ENCODE peak calls at places on chromosomes 6 and 20, in seven cellular contexts. L is tibial artery, B is ascending aorta, H is heart left ventricle, Q is endodermal cell, F is aorta, M is thyroid gland. J is an unnamed sample. For H3K36me3, the result is how much of the 10 kb centered on the place peaks cover.

GRCh38 chr6:50147371-50147770 is 97.6 kb upstream of the DEFB112 start:
- DNase-seq in Q (no peak), F (no peak), H (no peak), L (no peak), B (no peak), M (no peak), J (no peak)

GRCh38 chr6:39765508-39766065 is 26.6 kb upstream of the DAAM2 start:
- DNase-seq in B (no peak), F (no peak), L (no peak), H (no peak), M (no peak), Q (no peak), J (no peak)

GRCh38 chr6:156068870-156069269 is 613.2 kb upstream of the NOX3 start:
- DNase-seq in F (no peak), H (no peak), L (no peak), M (no peak), Q (no peak), B (no peak), J (no peak)

GRCh38 chr6:140956567-140957306 is 1176.0 kb upstream of the GJE1 start:
- DNase-seq in M (no peak), Q (no peak), L (no peak), H (no peak), B (no peak), F (no peak), J (no peak)

GRCh38 chr6:63764318-63764916 is 128.8 kb downstream of the PHF3 start:
- DNase-seq in H (no peak), F (no peak), Q (no peak), B (no peak), L (no peak), M (no peak), J (no peak)

GRCh38 chr6:106997392-106998257 is 23.1 kb upstream of the CD24 start:
- DNase-seq in L (no peak), F (no peak), B (no peak), M (peak), Q (peak), H (no peak), J (peak)

GRCh38 chr20:43722153-43722505 is 4.7 kb downstream of the GTSF1L start:
- DNase-seq in L (no peak), M (no peak), F (no peak), B (no peak), Q (no peak), H (no peak), J (no peak)

GRCh38 chr6:105257350-105257749 is 77.5 kb upstream of the POPDC3 start:
- DNase-seq in H (no peak), Q (no peak), B (no peak), M (no peak), L (no peak), F (no peak), J (no peak)

GRCh38 chr20:13857304-13857703 is 72.5 kb downstream of the NDUFAF5 start:
- DNase-seq in H (peak), B (no peak), Q (no peak), M (peak), F (peak), L (no peak), J (peak)

GRCh38 chr6:3209114-3210023 is 18.1 kb downstream of the TUBB2B start:
- DNase-seq in L (peak), M (peak), Q (peak), F (no peak), H (peak), B (peak), J (peak)

GRCh38 chr6:106858653-106859092 is 115.9 kb downstream of the CD24 start:
- DNase-seq in M (no peak), L (no peak), Q (no peak), F (no peak), B (no peak), H (no peak), J (no peak)

GRCh38 chr6:56525976-56526375 is 116.7 kb downstream of the DST start:
- DNase-seq in H (no peak), L (no peak), B (no peak), F (no peak), Q (no peak), M (no peak), J (no peak)

GRCh38 chr6:170096191-170096802 is 194.6 kb downstream of the DLL1 start:
- DNase-seq in B (peak), F (peak), L (peak), Q (peak), M (no peak), H (no peak), J (no peak)

GRCh38 chr6:55957961-55958422 is 82.6 kb upstream of the BMP5 start:
- DNase-seq in Q (no peak), L (no peak), B (no peak), H (no peak), M (no peak), F (no peak), J (no peak)

GRCh38 chr6:32790306-32790705 is 26.5 kb downstream of the HLA-DOB start:
- DNase-seq in Q (no peak), H (no peak), B (no peak), M (no peak), F (no peak), L (no peak), J (no peak)

GRCh38 chr20:40489886-40490285 is 199.2 kb downstream of the MAFB start:
- DNase-seq in H (no peak), M (no peak), B (no peak), F (no peak), L (no peak), Q (no peak), J (no peak)

GRCh38 chr20:45427236-45428149 is 11.6 kb downstream of the PIGT start:
- DNase-seq in L (no peak), B (no peak), Q (no peak), F (no peak), H (peak), M (no peak), J (no peak)

GRCh38 chr6:82251942-82252341 is 4.4 kb upstream of the IBTK start:
- DNase-seq in Q (no peak), M (no peak), H (no peak), F (no peak), B (no peak), L (no peak), J (no peak)

DNA sequence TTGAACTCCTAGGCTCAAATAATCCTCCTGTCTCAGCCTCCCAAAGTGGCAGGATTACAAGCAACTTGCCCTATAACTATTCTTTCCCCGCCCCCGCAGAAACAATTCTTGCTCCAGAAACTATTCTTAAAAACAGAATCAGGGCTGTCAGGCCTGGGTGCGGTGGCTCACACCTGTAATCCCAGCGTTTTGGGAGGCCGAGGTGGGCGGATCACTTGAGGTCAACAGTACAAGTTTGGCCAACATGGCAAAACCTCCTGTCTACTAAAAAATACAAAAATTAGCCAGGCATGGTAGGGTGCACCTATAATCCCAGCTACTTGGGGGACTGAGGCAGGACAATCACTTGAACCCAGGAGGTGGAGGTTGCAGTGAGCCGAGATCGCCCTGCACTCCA is 31.2 kb downstream of the SAMHD1 start:
- DNase-seq in Q (no peak), B (no peak), H (no peak), F (no peak), M (no peak), L (no peak), J (no peak)
- H3K36me3 ChIP-seq in Q (under half), B (half or more), H (half or more), F (under half), M (under half), L (half or more), J (under half)

GRCh38 chr6:34157236-34157830 is 11.4 kb upstream of the GRM4 start:
- DNase-seq in M (no peak), Q (no peak), L (no peak), H (no peak), B (no peak), F (peak), J (no peak)

GRCh38 chr6:34158876-34159275 is 13.0 kb upstream of the GRM4 start:
- DNase-seq in H (no peak), B (peak), Q (no peak), F (peak), M (no peak), L (no peak), J (peak)

GRCh38 chr6:34161857-34162515 is 16.1 kb upstream of the GRM4 start:
- DNase-seq in B (peak), H (no peak), F (peak), L (no peak), M (no peak), Q (no peak), J (no peak)

GRCh38 chr6:34157851-34158250 is 12.0 kb upstream of the GRM4 start:
- DNase-seq in Q (no peak), F (peak), M (no peak), L (no peak), H (no peak), B (no peak), J (peak)

GRCh38 chr6:34159844-34160243 is 14.0 kb upstream of the GRM4 start:
- DNase-seq in B (no peak), Q (no peak), F (no peak), M (no peak), H (no peak), L (no peak), J (no peak)
- H3K36me3 ChIP-seq in B (under half), Q (under half), F (under half), M (under half), H (under half), L (under half), J (under half)

GRCh38 chr6:111691345-111692225 is 85.9 kb upstream of the TRAF3IP2 start:
- DNase-seq in M (no peak), L (no peak), B (no peak), H (no peak), Q (no peak), F (no peak), J (no peak)
- H3K36me3 ChIP-seq in M (under half), L (under half), B (under half), H (half or more), Q (half or more), F (under half), J (under half)

GRCh38 chr6:88952065-88952704 is 11.2 kb downstream of the RNGTT start:
- DNase-seq in H (no peak), F (no peak), L (no peak), B (no peak), M (no peak), Q (no peak), J (no peak)
- H3K36me3 ChIP-seq in H (under half), F (under half), L (under half), B (under half), M (under half), Q (under half), J (under half)

GRCh38 chr6:79001415-79001814 is 76.6 kb downstream of the PHIP start:
- DNase-seq in F (no peak), H (no peak), B (no peak), L (no peak), Q (no peak), M (no peak), J (no peak)
- H3K36me3 ChIP-seq in F (under half), H (half or more), B (under half), L (under half), Q (half or more), M (under half), J (under half)